ENCODE peak calls at places on chromosomes 13 and 19, in ten cellular contexts. K, Z, P, F, L, C, W, R, B and T are unnamed samples.

GRCh38 chr13:97359181-97360057 is 74.5 kb upstream of the RAP2A start:
- DNase-seq in K (peak), Z (no peak), P (peak), F (peak), L (peak), C (peak), W (peak), R (peak), B (peak), T (peak)

GRCh38 chr19:6076675-6077463 is 33.4 kb downstream of the RFX2 start:
- DNase-seq in K (peak), Z (no peak), P (no peak), F (no peak), L (peak), C (no peak), W (peak), R (no peak), B (no peak), T (no peak)

GRCh38 chr19:21322528-21322927 is 6.7 kb downstream of the ZNF708 start:
- DNase-seq in K (peak), Z (no peak), P (no peak), F (no peak), L (peak), C (no peak), W (peak), R (no peak), B (no peak), T (peak)

GRCh38 chr13:34951528-34951927 is 9.5 kb downstream of the NBEA start:
- DNase-seq in K (no peak), Z (no peak), P (no peak), F (no peak), L (no peak), C (no peak), W (no peak), R (no peak), B (no peak), T (no peak)

GRCh38 chr13:82747331-82747730 is 1134.9 kb downstream of the SLITRK1 start:
- DNase-seq in K (peak), Z (no peak), P (no peak), F (no peak), L (no peak), C (no peak), W (no peak), R (no peak), B (no peak), T (no peak)

GRCh38 chr19:2235396-2236284 is 489 bp downstream of the PLEKHJ1 start:
- DNase-seq in K (no peak), Z (no peak), P (no peak), F (peak), L (no peak), C (no peak), W (no peak), R (no peak), B (no peak), T (peak)

GRCh38 chr19:12668937-12669271 is 2.3 kb downstream of the WDR83 start:
- DNase-seq in K (peak), Z (peak), P (peak), F (peak), L (peak), C (peak), W (peak), R (peak), B (peak), T (peak)

GRCh38 chr19:19406878-19407639 is 1.6 kb downstream of the GATAD2A start:
- DNase-seq in K (peak), Z (no peak), P (no peak), F (peak), L (peak), C (peak), W (peak), R (no peak), B (peak), T (peak)

GRCh38 chr19:17863520-17864182 is 3.9 kb downstream of the RPL18A start:
- DNase-seq in K (no peak), Z (no peak), P (no peak), F (no peak), L (no peak), C (no peak), W (no peak), R (no peak), B (no peak), T (no peak)

GRCh38 chr13:23411220-23411619 is 22.3 kb downstream of the SACS start:
- DNase-seq in K (no peak), Z (no peak), P (no peak), F (no peak), L (no peak), C (no peak), W (no peak), R (no peak), B (no peak), T (no peak)

GRCh38 chr13:109362606-109363005 is 423.8 kb downstream of the IRS2 start:
- DNase-seq in K (no peak), Z (no peak), P (no peak), F (no peak), L (no peak), C (no peak), W (no peak), R (no peak), B (no peak), T (no peak)

GRCh38 chr19:55348317-55349034 is 6.0 kb downstream of the COX6B2 start:
- DNase-seq in K (no peak), Z (no peak), P (no peak), F (no peak), L (no peak), C (no peak), W (no peak), R (no peak), B (no peak), T (no peak)